ENCODE peak calls at places on chromosome 2, in nine cellular contexts. G is lower lobe of right lung, B is adrenal gland, M is IMR-90, H is kidney, E is heart right ventricle, K is fibroblast of lung, P is uterus, C is aorta. F is an unnamed sample.

GRCh38 chr2:10490806-10491291 is 42.7 kb upstream of the ODC1 start:
- DNase-seq in B (no peak), P (no peak), C (no peak), K (no peak), E (no peak), H (peak; percentile 72), M (no peak), G (no peak), F (no peak)

GRCh38 chr2:16408331-16409005 is 257.2 kb downstream of the CYRIA start:
- DNase-seq in B (no peak), M (no peak), C (no peak), P (no peak), G (no peak), E (no peak), H (no peak), K (no peak), F (no peak)

GRCh38 chr2:60278906-60279305 is 274.5 kb downstream of the BCL11A start:
- DNase-seq in K (no peak), E (no peak), M (no peak), H (no peak), C (no peak), B (no peak), G (no peak), P (no peak), F (no peak)

GRCh38 chr2:160293401-160293911 is 93.4 kb upstream of the ITGB6 start:
- DNase-seq in E (no peak), M (peak; percentile 94), G (no peak), H (peak; percentile 47), B (no peak), K (peak; percentile 94), P (peak; percentile 34), C (no peak), F (no peak)

GRCh38 chr2:26768759-26769500 is 4.8 kb downstream of the SLC35F6 start:
- DNase-seq in H (peak; percentile 83), P (peak; percentile 57), K (peak; percentile 60), G (peak; percentile 87), M (no peak), E (peak; percentile 66), C (peak; percentile 87), B (peak; percentile 86), F (no peak)

GRCh38 chr2:232633413-232634318 is at the start of gene EFHD1:
- DNase-seq in G (peak; percentile 76), P (peak; percentile 87), H (peak; percentile 96), M (peak; percentile 34), B (peak; percentile 63), E (peak; percentile 81), C (peak; percentile 96), K (peak; percentile 66), F (peak; percentile 37)

GRCh38 chr2:70561893-70562292 is 8.3 kb upstream of the TGFA start:
- DNase-seq in B (no peak), M (no peak), K (peak; percentile 27), P (no peak), E (no peak), C (no peak), H (no peak), G (no peak), F (no peak)

GRCh38 chr2:205352593-205352992 is 329.7 kb upstream of the NRP2 start:
- DNase-seq in B (no peak), G (no peak), K (peak; percentile 41), E (no peak), P (no peak), H (no peak), M (peak; percentile 47), C (no peak), F (no peak)

GRCh38 chr2:184190725-184191124 is 407.6 kb upstream of the ZNF804A start:
- DNase-seq in H (no peak), C (no peak), P (no peak), E (no peak), G (no peak), B (no peak), M (no peak), K (no peak), F (no peak)

GRCh38 chr2:151568541-151568940 is 158.8 kb downstream of the RIF1 start:
- DNase-seq in M (no peak), G (no peak), B (no peak), C (no peak), E (no peak), K (no peak), P (no peak), H (no peak), F (no peak)

GRCh38 chr2:16025211-16025875 is 85.0 kb downstream of the MYCN start:
- DNase-seq in H (no peak), C (no peak), B (no peak), E (no peak), P (no peak), M (no peak), K (no peak), G (no peak), F (no peak)

GRCh38 chr2:157179706-157180105 is 77.8 kb upstream of the GALNT5 start:
- DNase-seq in B (no peak), M (no peak), G (no peak), K (no peak), P (no peak), C (no peak), H (no peak), E (no peak), F (no peak)

GRCh38 chr2:85590950-85591349 is 4.6 kb upstream of the RNF181 start:
- DNase-seq in H (no peak), P (no peak), K (no peak), B (no peak), E (no peak), C (no peak), M (no peak), G (no peak), F (no peak)
- H3K4me1 ChIP-seq in H (peaks cover 11% of the 10 kb centered on the region), P (no peaks in the 10 kb centered on the region), K (peaks cover 40% of the 10 kb centered on the region), B (peaks cover 11% of the 10 kb centered on the region), E (peaks cover 84% of the 10 kb centered on the region), C (peaks cover 6% of the 10 kb centered on the region), M (peaks cover 22% of the 10 kb centered on the region), G (peaks cover 90% of the 10 kb centered on the region), F (peaks cover 22% of the 10 kb centered on the region)

GRCh38 chr2:43074592-43075053 is 151.8 kb downstream of the ZFP36L2 start:
- DNase-seq in K (no peak), E (no peak), B (no peak), P (no peak), H (peak; percentile 27), G (no peak), C (peak; percentile 34), M (no peak), F (no peak)
- H3K4me1 ChIP-seq in K (peaks cover 54% of the 10 kb centered on the region), E (peaks cover 60% of the 10 kb centered on the region), B (peaks cover 46% of the 10 kb centered on the region), P (peaks cover 18% of the 10 kb centered on the region), H (peaks cover 22% of the 10 kb centered on the region), G (peaks cover 50% of the 10 kb centered on the region), C (no peaks in the 10 kb centered on the region), M (peaks cover 49% of the 10 kb centered on the region), F (no peaks in the 10 kb centered on the region)

DNA sequence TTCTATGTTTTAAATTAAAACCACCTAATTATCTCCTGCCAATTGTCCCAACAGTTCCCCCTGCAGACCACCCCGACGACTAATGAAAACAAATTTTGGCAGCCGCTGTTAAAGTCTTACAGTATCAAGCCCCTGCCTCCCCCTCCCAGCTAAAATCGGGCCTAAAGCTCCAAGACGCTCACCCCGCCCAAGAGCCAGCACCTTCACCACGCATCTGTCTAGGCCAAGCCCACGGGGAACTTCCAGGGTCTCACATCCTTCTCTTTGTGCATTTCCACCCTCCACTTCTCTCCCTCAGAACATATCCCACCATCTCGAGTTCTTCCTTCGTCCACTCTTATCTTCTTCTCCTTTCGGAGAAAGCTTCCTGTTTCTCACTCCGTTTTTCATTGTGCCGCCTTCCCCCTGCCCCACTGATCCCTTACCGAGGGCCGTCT is 438 bp downstream of the PRPF40A start:
- DNase-seq in C (no peak), B (peak; percentile 34), G (no peak), H (peak; percentile 65), E (no peak), P (no peak), M (no peak), K (peak; percentile 33), F (no peak)
- H3K4me1 ChIP-seq in C (no peaks in the 10 kb centered on the region), B (no peaks in the 10 kb centered on the region), G (peaks cover 47% of the 10 kb centered on the region), H (peaks cover 6% of the 10 kb centered on the region), E (peaks cover 37% of the 10 kb centered on the region), P (peaks cover 7% of the 10 kb centered on the region), M (peaks cover 2% of the 10 kb centered on the region), K (no peaks in the 10 kb centered on the region), F (peaks cover 70% of the 10 kb centered on the region)

GRCh38 chr2:107585851-107586250 is 240.8 kb upstream of the RGPD4 start:
- DNase-seq in E (no peak), C (no peak), H (no peak), M (peak; percentile 56), P (no peak), G (no peak), K (peak; percentile 68), B (no peak), F (no peak)

GRCh38 chr2:107588181-107588580 is 238.5 kb upstream of the RGPD4 start:
- DNase-seq in H (no peak), P (no peak), B (no peak), G (no peak), K (no peak), M (no peak), C (no peak), E (no peak), F (no peak)

GRCh38 chr2:107591541-107591940 is 235.2 kb upstream of the RGPD4 start:
- DNase-seq in E (no peak), G (no peak), C (no peak), P (no peak), H (no peak), B (no peak), K (peak; percentile 74), M (peak; percentile 48), F (no peak)

GRCh38 chr2:107592225-107592624 is 234.5 kb upstream of the RGPD4 start:
- DNase-seq in H (no peak), P (no peak), B (no peak), M (no peak), G (no peak), C (no peak), E (no peak), K (no peak), F (no peak)

DNA sequence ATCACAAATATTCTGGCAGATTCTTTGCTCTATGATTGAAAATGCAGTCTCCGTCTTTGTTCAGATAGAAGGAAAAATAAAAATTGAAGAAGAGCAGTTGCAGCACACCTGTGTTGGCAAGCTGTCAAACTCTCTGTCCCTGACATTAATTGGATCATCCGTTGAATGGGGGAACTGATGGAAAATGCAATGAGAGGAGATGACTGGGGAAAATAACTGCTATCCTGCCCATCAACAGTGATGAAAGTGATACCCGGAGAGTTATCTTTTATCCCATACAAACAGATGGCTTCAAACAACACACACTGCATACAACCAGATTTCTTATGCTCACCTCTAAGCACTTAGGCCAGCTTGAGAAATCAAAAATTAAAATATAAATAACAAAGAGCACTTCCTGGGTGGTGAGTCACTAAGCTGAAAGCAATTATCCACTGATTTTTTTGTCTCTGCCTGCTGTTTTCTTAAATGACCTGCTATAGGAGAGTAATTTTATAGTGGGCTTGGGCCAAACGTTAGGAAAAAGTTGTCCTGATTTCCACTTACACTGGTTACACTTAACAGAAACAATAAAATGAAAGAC is 237.6 kb upstream of the RGPD4 start:
- DNase-seq in E (no peak), M (peak; percentile 28), B (no peak), H (no peak), K (peak; percentile 44), P (no peak), C (no peak), G (no peak), F (no peak)
- H3K4me1 ChIP-seq in E (no peaks in the 10 kb centered on the region), M (peaks cover 14% of the 10 kb centered on the region), B (peaks cover 5% of the 10 kb centered on the region), H (no peaks in the 10 kb centered on the region), K (no peaks in the 10 kb centered on the region), P (no peaks in the 10 kb centered on the region), C (no peaks in the 10 kb centered on the region), G (no peaks in the 10 kb centered on the region), F (no peaks in the 10 kb centered on the region)

F was measured in CD4-positive, alpha-beta memory T cell.